ENCODE peak calls at places on chromosome 17, in eight cellular contexts. X is GM23248, C is hepatocyte, G is OCI-LY7, E is neural progenitor cell, W is SK-N-SH, L is PC-3, R is GM23338. O is an unnamed sample.

GRCh38 chr17:81512984-81513668 is 527 bp upstream of the ACTG1 start:
- DNase-seq in G (peak), W (no peak), C (peak), E (peak), L (peak), R (peak), X (peak), O (no peak)

GRCh38 chr17:925846-926245 is 53.7 kb downstream of the NXN start:
- DNase-seq in X (no peak), W (no peak), E (no peak), C (no peak), R (no peak), L (no peak), G (no peak), O (no peak)

GRCh38 chr17:37650419-37651003 is 7.3 kb upstream of the DDX52 start:
- DNase-seq in E (peak), L (peak), C (peak), X (peak), R (peak), G (peak), W (peak), O (peak)

GRCh38 chr17:382644-383533 is 30.3 kb upstream of the RPH3AL start:
- DNase-seq in X (peak), C (peak), W (peak), E (peak), L (no peak), R (peak), G (no peak), O (no peak)

GRCh38 chr17:29590979-29591736 is 1.7 kb upstream of the GIT1 start:
- DNase-seq in X (peak), W (peak), L (no peak), R (peak), C (peak), G (peak), E (peak), O (peak)

GRCh38 chr17:49565948-49566491 is 9.7 kb upstream of the NXPH3 start:
- DNase-seq in C (peak), L (peak), G (no peak), E (no peak), R (no peak), W (no peak), X (no peak), O (no peak)

GRCh38 chr17:78723001-78723796 is 58.9 kb downstream of the CYTH1 start:
- DNase-seq in E (peak), G (no peak), C (peak), R (peak), X (peak), L (no peak), W (peak), O (no peak)

GRCh38 chr17:64448665-64449512 is at the start of gene MILR1:
- DNase-seq in W (no peak), G (peak), L (peak), E (no peak), X (peak), C (no peak), R (no peak), O (peak)

GRCh38 chr17:69761767-69762321 is 313.2 kb upstream of the KCNJ16 start:
- DNase-seq in C (peak), W (no peak), L (peak), R (peak), E (no peak), G (no peak), X (peak), O (no peak)

GRCh38 chr17:7022791-7023571 is at the start of gene BCL6B:
- DNase-seq in G (no peak), E (peak), C (no peak), W (no peak), X (no peak), R (peak), L (no peak), O (no peak)

GRCh38 chr17:65532491-65532890 is 29.0 kb downstream of the AXIN2 start:
- DNase-seq in R (no peak), G (no peak), C (no peak), L (no peak), E (no peak), W (no peak), X (no peak), O (no peak)

GRCh38 chr17:44348234-44348987 is 3.3 kb downstream of the GRN start:
- DNase-seq in G (peak), E (no peak), R (no peak), W (no peak), C (no peak), X (peak), L (no peak), O (no peak)

GRCh38 chr17:7864995-7865650 is 7.3 kb downstream of the CYB5D1 start:
- DNase-seq in R (no peak), E (no peak), G (peak), W (no peak), L (no peak), X (no peak), C (no peak), O (no peak)

GRCh38 chr17:67636841-67637240 is 80.9 kb upstream of the NOL11 start:
- DNase-seq in X (peak), W (no peak), L (peak), G (no peak), E (no peak), C (no peak), R (no peak), O (no peak)

GRCh38 chr17:81386646-81387234 is 8.5 kb upstream of the BAHCC1 start:
- DNase-seq in W (peak), L (no peak), R (peak), G (no peak), E (peak), C (peak), X (no peak), O (no peak)

DNA sequence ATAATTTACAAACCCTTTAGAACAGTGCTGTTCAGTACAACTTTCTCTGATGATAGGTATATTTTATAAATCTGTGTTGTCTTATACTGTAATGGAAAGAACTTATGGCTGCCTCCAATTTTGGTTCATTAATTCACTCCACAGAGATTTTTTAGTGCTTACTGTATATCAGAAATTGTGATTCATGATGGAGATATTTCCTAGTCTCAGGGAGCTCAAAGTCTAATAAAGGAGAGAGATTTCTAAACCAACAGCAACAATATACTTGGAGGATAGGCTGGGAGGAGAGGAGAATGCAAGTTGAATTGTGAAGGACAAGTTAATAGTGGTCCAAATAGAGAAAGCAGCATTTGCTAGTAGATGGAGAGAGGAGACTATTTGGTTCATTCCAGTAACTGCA is 63.5 kb downstream of the TANC2 start:
- DNase-seq in L (peak), W (no peak), C (no peak), R (no peak), X (peak), E (no peak), G (no peak), O (no peak)
- TF ChIP-seq EZH2phosphoT487 in L (no peak), W (no peak), C (no peak), R (no peak), X (no peak), E (no peak), G (no peak), O (no peak)

GRCh38 chr17:51124641-51125503 is 4.2 kb upstream of the SPAG9 start:
- DNase-seq in L (no peak), W (no peak), G (no peak), C (no peak), X (no peak), R (no peak), E (no peak), O (no peak)
- TF ChIP-seq EZH2phosphoT487 in L (no peak), W (no peak), G (no peak), C (no peak), X (no peak), R (no peak), E (no peak), O (no peak)

GRCh38 chr17:79747508-79748295 is 17.0 kb downstream of the ENPP7 start:
- DNase-seq in L (no peak), C (peak), R (peak), G (no peak), X (peak), W (peak), E (peak), O (no peak)
- TF ChIP-seq EZH2phosphoT487 in L (no peak), C (peak), R (no peak), G (no peak), X (peak), W (no peak), E (peak), O (no peak)

GRCh38 chr17:82893779-82894178 is 54.0 kb upstream of the ZNF750 start:
- DNase-seq in X (peak), L (no peak), G (no peak), E (no peak), W (no peak), R (no peak), C (no peak), O (no peak)
- TF ChIP-seq EZH2phosphoT487 in X (no peak), L (no peak), G (no peak), E (no peak), W (no peak), R (no peak), C (no peak), O (no peak)

DNA sequence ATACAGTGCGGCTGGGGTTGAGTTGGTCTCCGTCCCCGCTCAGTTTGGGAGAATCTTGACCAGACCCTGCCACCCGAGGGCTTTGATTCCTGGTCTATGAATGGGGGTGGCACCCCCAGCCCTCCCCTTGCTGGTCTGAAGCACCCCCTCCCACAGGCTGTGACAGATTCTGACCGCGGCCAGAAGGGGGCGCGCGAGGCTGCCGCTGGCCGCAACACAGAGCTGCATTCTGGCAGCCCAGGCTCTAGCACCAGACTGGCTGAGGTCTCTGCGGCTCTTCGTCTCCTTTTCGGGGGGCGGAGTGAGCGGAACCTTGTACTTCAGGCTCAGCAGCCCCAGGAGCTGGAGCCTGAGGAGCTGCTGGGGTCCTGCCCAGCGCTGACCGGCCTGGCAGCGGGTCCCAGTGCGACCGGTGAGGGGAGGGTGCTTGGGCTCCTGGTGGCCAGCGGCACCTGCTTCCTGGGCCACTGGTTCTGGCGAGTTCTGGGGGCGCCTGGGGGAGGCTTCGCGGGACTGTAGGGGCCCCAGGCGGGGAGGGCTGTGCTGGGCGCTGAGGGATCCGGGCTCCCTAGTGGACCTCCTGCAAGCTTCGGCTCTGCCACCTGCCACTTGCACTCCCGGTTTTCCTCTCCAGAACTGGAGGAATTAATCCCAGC is 1011.6 kb downstream of the KCNJ18 start:
- DNase-seq in X (no peak), G (no peak), C (no peak), R (no peak), W (peak), E (no peak), L (no peak), O (no peak)
- TF ChIP-seq EZH2phosphoT487 in X (no peak), G (no peak), C (no peak), R (no peak), W (no peak), E (no peak), L (no peak), O (no peak)

GRCh38 chr17:40191237-40192208 is 14.3 kb downstream of the RAPGEFL1 start:
- DNase-seq in W (peak), R (peak), E (peak), X (peak), L (peak), G (peak), C (peak), O (peak)

GRCh38 chr17:40192961-40193360 is 15.7 kb downstream of the RAPGEFL1 start:
- DNase-seq in L (no peak), R (no peak), C (no peak), X (no peak), G (no peak), W (no peak), E (no peak), O (no peak)

GRCh38 chr17:40187238-40187637 is 10.0 kb downstream of the RAPGEFL1 start:
- DNase-seq in C (no peak), L (no peak), X (no peak), E (no peak), W (no peak), R (no peak), G (no peak), O (no peak)

GRCh38 chr17:40190197-40191021 is 13.1 kb downstream of the RAPGEFL1 start:
- DNase-seq in L (peak), G (peak), W (peak), C (no peak), E (peak), X (peak), R (peak), O (no peak)

DNA sequence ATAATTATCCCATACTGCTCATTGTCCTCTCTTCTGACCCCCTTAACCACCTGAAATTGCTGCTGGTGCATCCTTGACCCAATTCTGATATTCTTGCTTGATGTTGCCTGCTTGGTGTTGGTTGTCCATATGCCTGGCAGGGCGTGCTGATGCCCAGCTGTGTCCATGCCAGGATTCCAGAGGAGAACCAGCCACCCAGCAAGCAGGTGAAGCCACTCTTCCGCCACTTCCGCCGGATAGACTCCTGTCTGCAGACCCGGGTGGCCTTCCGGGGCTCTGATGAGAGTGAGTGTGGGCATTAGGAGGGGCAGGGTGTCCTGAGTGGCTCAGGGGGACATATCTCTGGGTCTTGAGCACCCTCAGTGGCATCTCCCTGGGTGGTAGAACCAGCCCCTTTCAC is 11.4 kb downstream of the RAPGEFL1 start:
- DNase-seq in X (no peak), W (no peak), R (no peak), L (no peak), E (no peak), C (no peak), G (no peak), O (no peak)
- TF ChIP-seq EZH2phosphoT487 in X (no peak), W (no peak), R (no peak), L (no peak), E (no peak), C (no peak), G (no peak), O (no peak)

O was measured in HCT116.